ENCODE peak calls at places on chromosomes 7 and 10, in five cellular contexts. E, G, X, S and M are unnamed samples. For H3K4me1, the result is how much of the 10 kb centered on the place peaks cover.

GRCh38 chr7:28165221-28165807 is 15.3 kb downstream of the JAZF1 start:
- DNase-seq in X (no peak), S (no peak), G (no peak), E (no peak), M (no peak)

GRCh38 chr10:131806646-131807317 is 94.0 kb upstream of the PPP2R2D start:
- DNase-seq in E (no peak), G (no peak), S (no peak), X (no peak), M (no peak)

GRCh38 chr7:100191775-100192174 is 14.1 kb downstream of the STAG3 start:
- DNase-seq in S (no peak), X (no peak), E (no peak), G (peak), M (no peak)

GRCh38 chr7:157467496-157468212 is 130.8 kb downstream of the DNAJB6 start:
- DNase-seq in G (no peak), X (no peak), S (peak), E (no peak), M (no peak)

GRCh38 chr10:116096501-116096900 is 176.5 kb downstream of the GFRA1 start:
- DNase-seq in X (no peak), G (no peak), E (no peak), S (no peak), M (no peak)

GRCh38 chr7:151435971-151436370 is 4.0 kb downstream of the CRYGN start:
- DNase-seq in S (no peak), E (no peak), X (no peak), G (no peak), M (no peak)

GRCh38 chr7:55539380-55539779 is 32.9 kb downstream of the VOPP1 start:
- DNase-seq in S (no peak), G (no peak), X (no peak), E (no peak), M (no peak)

GRCh38 chr10:34758447-34758996 is 56.6 kb downstream of the PARD3 start:
- DNase-seq in X (no peak), E (no peak), G (peak), S (no peak), M (no peak)

GRCh38 chr10:72740526-72740925 is 48.6 kb downstream of the MCU start:
- DNase-seq in S (no peak), X (no peak), E (peak), G (peak), M (no peak)

GRCh38 chr10:58587676-58588075 is 75.0 kb downstream of the BICC1 start:
- DNase-seq in G (peak), E (no peak), X (no peak), S (no peak), M (no peak)

GRCh38 chr7:93185303-93186027 is 37.3 kb upstream of the SAMD9L start:
- DNase-seq in G (peak), X (no peak), S (no peak), E (no peak), M (no peak)

GRCh38 chr10:1085258-1085657 is 29.1 kb downstream of the WDR37 start:
- DNase-seq in S (peak), X (no peak), E (no peak), G (no peak), M (no peak)

GRCh38 chr10:110502851-110503301 is 5.2 kb downstream of the DUSP5 start:
- DNase-seq in S (no peak), G (peak), E (no peak), X (no peak), M (no peak)

GRCh38 chr10:48598243-48598935 is 6.5 kb downstream of the ARHGAP22 start:
- DNase-seq in S (no peak), X (no peak), E (no peak), G (no peak), M (no peak)

GRCh38 chr7:118793552-118793951 is 569.0 kb downstream of the ANKRD7 start:
- DNase-seq in E (no peak), G (no peak), X (no peak), S (no peak), M (no peak)

GRCh38 chr10:60942604-60943269 is 1.2 kb downstream of the RHOBTB1 start:
- DNase-seq in S (peak), G (peak), X (no peak), E (peak), M (peak)

GRCh38 chr7:129866251-129866650 is 86.5 kb downstream of the UBE2H start:
- DNase-seq in X (no peak), S (no peak), G (no peak), E (no peak), M (no peak)

GRCh38 chr10:47013469-47014169 is 102.4 kb downstream of the PTPN20 start:
- DNase-seq in G (no peak), E (no peak), X (no peak), S (peak), M (peak)

GRCh38 chr10:21757601-21757901 is 223.5 kb downstream of the MLLT10 start:
- DNase-seq in X (no peak), E (no peak), S (no peak), G (no peak), M (no peak)

GRCh38 chr7:105017263-105018051 is 3.5 kb downstream of the KMT2E start:
- DNase-seq in S (no peak), G (no peak), E (no peak), X (no peak), M (no peak)

GRCh38 chr7:39810710-39811109 is 139.3 kb upstream of the CDK13 start:
- DNase-seq in S (no peak), E (no peak), X (no peak), G (peak), M (no peak)

GRCh38 chr10:87060280-87060928 is 34.2 kb downstream of the GLUD1 start:
- DNase-seq in G (no peak), E (no peak), S (no peak), X (no peak), M (no peak)

GRCh38 chr10:129934196-129934925 is 29.7 kb downstream of the EBF3 start:
- DNase-seq in G (no peak), X (no peak), S (no peak), E (no peak), M (no peak)

GRCh38 chr10:79593377-79593776 is 17.4 kb upstream of the SFTPA1 start:
- DNase-seq in G (no peak), E (no peak), S (no peak), X (no peak), M (no peak)

GRCh38 chr7:104156842-104157277 is 51.0 kb downstream of the ORC5 start:
- DNase-seq in S (no peak), E (no peak), G (peak), X (no peak), M (no peak)

GRCh38 chr7:82559203-82559805 is 115.7 kb upstream of the CACNA2D1 start:
- DNase-seq in G (no peak), S (no peak), E (no peak), X (no peak), M (no peak)

GRCh38 chr10:88920198-88920597 is 32.4 kb downstream of the ACTA2 start:
- DNase-seq in E (no peak), G (no peak), S (no peak), X (no peak), M (no peak)

GRCh38 chr10:50988792-50989191 is 85.5 kb upstream of the PRKG1 start:
- DNase-seq in E (no peak), X (no peak), S (no peak), G (peak), M (no peak)

GRCh38 chr7:121023683-121024507 is 35.4 kb downstream of the CPED1 start:
- DNase-seq in X (no peak), S (no peak), G (no peak), E (no peak), M (no peak)

GRCh38 chr7:154881526-154881925 is 121.4 kb downstream of the PAXIP1 start:
- DNase-seq in S (no peak), G (no peak), E (no peak), X (no peak), M (no peak)

GRCh38 chr10:24706479-24707118 is 17.1 kb downstream of the ARHGAP21 start:
- DNase-seq in E (no peak), S (no peak), X (no peak), G (peak), M (no peak)

GRCh38 chr10:119025776-119026175 is 3.7 kb upstream of the NANOS1 start:
- DNase-seq in G (peak), X (no peak), S (no peak), E (peak), M (peak)

GRCh38 chr10:114631678-114632417 is 26.2 kb downstream of the ABLIM1 start:
- DNase-seq in E (peak), X (peak), S (peak), G (no peak), M (peak)
- H3K4me3 ChIP-seq in E (peak), X (peak), S (peak), G (peak), M (peak)

GRCh38 chr7:29556405-29557195 is 7.0 kb upstream of the PRR15 start:
- DNase-seq in E (no peak), G (peak), X (no peak), S (no peak), M (no peak)
- TF ChIP-seq CTCF in E (no peak), G (peak), X (no peak), S (no peak), M (no peak)

DNA sequence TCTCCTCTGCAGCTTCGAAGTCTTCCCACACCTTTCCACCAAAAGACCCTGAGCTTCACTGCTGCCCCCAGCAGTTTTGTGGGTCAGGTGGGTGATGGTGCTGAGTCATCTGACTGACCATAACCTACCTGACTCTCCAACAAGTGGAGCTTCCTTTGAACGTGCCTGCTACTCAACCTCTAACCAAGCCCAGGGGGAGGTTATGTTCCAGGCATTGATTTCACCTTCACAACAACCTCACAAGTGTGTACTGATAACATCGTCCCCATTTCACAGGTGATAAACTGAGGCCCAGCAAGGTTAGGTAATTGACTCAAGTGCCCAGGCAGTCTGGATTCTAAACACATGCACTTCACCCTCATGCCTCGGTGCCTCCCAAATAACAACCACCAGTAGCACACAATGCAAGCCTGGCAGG is 66.7 kb downstream of the DLG5 start:
- DNase-seq in E (no peak), X (no peak), S (no peak), G (no peak), M (no peak)
- H3K4me1 ChIP-seq in E (under half), X (under half), S (under half), G (under half), M (under half)

GRCh38 chr7:65731129-65731528 is 141.7 kb upstream of the VKORC1L1 start:
- DNase-seq in S (no peak), E (no peak), G (no peak), X (no peak), M (no peak)
- H3K4me3 ChIP-seq in S (peak), E (peak), G (no peak), X (peak), M (peak)

DNA sequence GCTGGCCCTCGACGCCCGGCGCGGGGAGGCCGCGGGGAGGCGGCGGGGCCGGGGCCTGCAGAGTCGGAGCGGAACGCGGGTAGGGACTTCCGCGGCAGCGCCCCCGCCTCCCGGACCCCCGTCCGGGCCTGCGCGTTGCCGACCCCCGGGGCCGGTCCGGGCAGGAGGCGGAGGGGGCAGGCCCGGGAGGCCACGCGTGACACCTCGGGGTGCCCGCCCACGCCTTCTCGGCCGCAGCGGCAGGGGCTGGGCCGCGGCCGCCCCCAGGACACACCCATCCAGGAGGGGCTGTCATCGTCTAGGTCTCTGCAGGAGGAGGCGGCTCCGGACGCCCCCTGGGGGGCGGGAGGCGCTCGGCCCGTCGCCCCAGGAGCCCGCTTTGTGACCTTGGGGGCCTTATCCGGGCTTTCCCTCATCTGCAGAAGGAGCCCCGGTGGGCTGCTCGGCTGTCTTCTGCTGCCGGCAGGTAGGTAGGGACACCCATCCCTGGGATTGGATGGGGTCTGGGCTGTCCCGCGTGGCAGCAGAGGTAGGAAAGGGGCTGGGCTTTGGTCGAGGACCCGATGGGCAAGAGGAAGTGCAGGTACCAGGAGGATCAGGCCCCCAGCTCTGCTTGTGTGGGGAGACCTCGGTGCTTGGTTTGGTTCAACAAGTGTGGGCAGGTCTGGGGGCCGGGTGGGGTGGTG is 569 bp downstream of the ZNF316 start:
- DNase-seq in S (no peak), G (peak), X (no peak), E (no peak), M (peak)
- TF ChIP-seq CTCF in S (peak), G (peak), X (no peak), E (peak), M (peak)

GRCh38 chr7:46150721-46151120 is 229.6 kb upstream of the IGFBP3 start:
- DNase-seq in X (no peak), S (no peak), E (no peak), G (no peak), M (no peak)

GRCh38 chr7:46147871-46148270 is 226.8 kb upstream of the IGFBP3 start:
- DNase-seq in S (no peak), G (no peak), X (no peak), E (no peak), M (no peak)

GRCh38 chr7:46153583-46153950 is 232.5 kb upstream of the IGFBP3 start:
- DNase-seq in E (no peak), G (no peak), X (no peak), S (no peak), M (no peak)

GRCh38 chr7:46152671-46153070 is 231.6 kb upstream of the IGFBP3 start:
- DNase-seq in G (no peak), E (no peak), X (no peak), S (no peak), M (no peak)

GRCh38 chr7:46150202-46150601 is 229.1 kb upstream of the IGFBP3 start:
- DNase-seq in X (no peak), S (no peak), G (no peak), E (no peak), M (no peak)
- H3K4me1 ChIP-seq in X (under half), S (under half), G (under half), E (under half), M (under half)

GRCh38 chr7:73842248-73842895 is at the start of gene METTL27:
- DNase-seq in G (peak), S (peak), E (peak), X (peak), M (peak)
- H3K4me3 ChIP-seq in G (peak), S (peak), E (peak), X (peak), M (peak)

GRCh38 chr10:103712898-103713498 is 142.4 kb downstream of the SH3PXD2A start:
- DNase-seq in E (peak), G (peak), X (peak), S (peak), M (peak)

GRCh38 chr10:103709341-103709920 is 145.9 kb downstream of the SH3PXD2A start:
- DNase-seq in G (peak), S (no peak), E (no peak), X (no peak), M (no peak)

GRCh38 chr10:103712146-103712545 is 143.2 kb downstream of the SH3PXD2A start:
- DNase-seq in G (no peak), S (no peak), E (no peak), X (peak), M (no peak)

GRCh38 chr10:103710490-103710889 is 144.9 kb downstream of the SH3PXD2A start:
- DNase-seq in X (no peak), S (no peak), G (peak), E (no peak), M (no peak)

DNA sequence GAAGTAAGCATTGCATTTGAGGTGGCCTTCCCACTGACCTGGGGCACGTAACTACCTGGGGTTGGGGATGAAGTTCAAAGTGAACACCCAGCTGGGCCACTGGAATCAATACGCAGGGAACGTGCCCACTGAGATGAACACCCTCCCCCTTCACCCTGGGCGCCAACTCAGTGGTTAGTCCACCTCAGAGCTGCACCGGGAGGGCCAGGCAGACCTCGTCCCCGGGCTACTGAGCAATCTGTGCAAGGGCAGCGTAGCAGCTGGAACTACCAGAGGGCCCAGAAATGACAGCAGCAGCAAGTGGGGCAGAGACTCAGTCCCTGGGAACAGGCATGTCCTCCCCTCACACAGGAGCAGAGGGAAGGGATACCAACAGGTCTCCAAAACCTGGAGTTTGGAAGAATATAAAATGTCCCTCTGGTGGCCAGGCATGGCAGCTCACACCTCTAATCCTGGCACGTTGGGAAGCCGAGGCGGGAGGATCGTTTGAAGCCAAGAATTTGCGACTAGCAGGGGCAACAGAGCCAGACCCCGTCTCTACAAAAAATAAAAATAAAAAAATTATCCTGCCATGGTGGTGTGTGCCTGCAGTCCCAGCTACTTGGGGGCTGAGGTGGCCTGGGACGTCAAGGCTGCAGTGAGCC is 143.9 kb downstream of the SH3PXD2A start:
- DNase-seq in E (no peak), X (no peak), S (no peak), G (no peak), M (no peak)
- TF ChIP-seq CTCF in E (no peak), X (no peak), S (peak), G (no peak), M (peak)

GRCh38 chr10:96442017-96442643 is 71.6 kb downstream of the TLL2 start:
- DNase-seq in G (no peak), X (no peak), E (no peak), S (no peak), M (no peak)
- H3K4me1 ChIP-seq in G (under half), X (under half), E (under half), S (under half), M (under half)